ENCODE peak calls at places on chromosomes 3 and 15, in four cellular contexts. R is GM06990; L is fibroblast of lung; I is activated effector memory CD4-positive, alpha-beta T cell treated with Interleukin-2 at 50 U/mL for 16 hours. Q is an unnamed sample.

GRCh38 chr15:39969871-39970270 is 36.0 kb downstream of the EIF2AK4 start:
- DNase-seq in R (no peak), L (peak; percentile 31), I (no peak), Q (no peak)

GRCh38 chr3:77303943-77304778 is 264.3 kb downstream of the ROBO2 start:
- DNase-seq in R (no peak), L (no peak), I (no peak), Q (no peak)

GRCh38 chr15:73752817-73753214 is 335 bp downstream of the INSYN1 start:
- DNase-seq in R (no peak), L (no peak), I (no peak), Q (no peak)

GRCh38 chr15:68650901-68651709 is 72.3 kb downstream of the CORO2B start:
- DNase-seq in R (peak; percentile 29), L (no peak), I (peak; percentile 4), Q (peak; percentile 80)

GRCh38 chr3:9951962-9952805 is at the start of gene PRRT3:
- DNase-seq in R (peak; percentile 74), L (peak; percentile 42), I (peak; percentile 40), Q (no peak)

GRCh38 chr15:85419200-85419599 is 38.8 kb downstream of the AKAP13 start:
- DNase-seq in R (no peak), L (no peak), I (no peak), Q (no peak)

GRCh38 chr3:146972726-146973125 is 367.6 kb upstream of the PLSCR5 start:
- DNase-seq in R (no peak), L (no peak), I (no peak), Q (no peak)

GRCh38 chr3:190359813-190360212 is 28.1 kb upstream of the CLDN16 start:
- DNase-seq in R (no peak), L (no peak), I (no peak), Q (no peak)

GRCh38 chr15:96351801-96352593 is 21.5 kb downstream of the NR2F2 start:
- DNase-seq in R (no peak), L (no peak), I (no peak), Q (no peak)

GRCh38 chr3:94269763-94270162 is 206.9 kb downstream of the NSUN3 start:
- DNase-seq in R (no peak), L (no peak), I (no peak), Q (no peak)

GRCh38 chr3:167876603-167877325 is 141.2 kb downstream of the SERPINI1 start:
- DNase-seq in R (no peak), L (peak; percentile 84), I (no peak), Q (no peak)

GRCh38 chr15:69523010-69524001 is 70.7 kb downstream of the RPLP1 start:
- DNase-seq in R (no peak), L (peak; percentile 79), I (peak; percentile 42), Q (peak; percentile 61)

GRCh38 chr3:184005981-184006507 is 11.6 kb downstream of the ABCC5 start:
- DNase-seq in R (peak; percentile 39), L (peak; percentile 35), I (no peak), Q (no peak)

GRCh38 chr3:139394116-139394515 is 4.7 kb upstream of the COPB2 start:
- DNase-seq in R (no peak), L (peak; percentile 22), I (no peak), Q (no peak)

GRCh38 chr3:171257251-171258179 is 202.7 kb downstream of the TNIK start:
- DNase-seq in R (peak; percentile 66), L (no peak), I (no peak), Q (no peak)